ENCODE peak calls at places on chromosomes 16 and 17, in eight cellular contexts. One of them, this sample, is unnamed.

GRCh38 chr17:67491009-67491677 is 114.1 kb downstream of the PITPNC1 start:
- DNase-seq in CD8-positive, alpha-beta T cell: no peak
- DNase-seq in mesendoderm: no peak
- DNase-seq in AG04450: peak; percentile 93
- DNase-seq in aorta: peak; percentile 91
- DNase-seq in lower lobe of right lung: peak; percentile 87
- DNase-seq in mammary epithelial cell: peak; percentile 33
- DNase-seq in naive thymus-derived CD4-positive, alpha-beta T cell: no peak
- DNase-seq in this sample: no peak

GRCh38 chr17:48610282-48611211 is at the start of gene HOXB7:
- DNase-seq in CD8-positive, alpha-beta T cell: no peak
- DNase-seq in mesendoderm: no peak
- DNase-seq in AG04450: no peak
- DNase-seq in aorta: peak; percentile 92
- DNase-seq in lower lobe of right lung: peak; percentile 67
- DNase-seq in mammary epithelial cell: no peak
- DNase-seq in naive thymus-derived CD4-positive, alpha-beta T cell: peak; percentile 73
- DNase-seq in this sample: peak; percentile 68

GRCh38 chr16:49918257-49918656 is 62.3 kb upstream of the ZNF423 start:
- DNase-seq in CD8-positive, alpha-beta T cell: no peak
- DNase-seq in mesendoderm: peak; percentile 34
- DNase-seq in AG04450: no peak
- DNase-seq in aorta: no peak
- DNase-seq in lower lobe of right lung: no peak
- DNase-seq in mammary epithelial cell: no peak
- DNase-seq in naive thymus-derived CD4-positive, alpha-beta T cell: no peak
- DNase-seq in this sample: no peak

GRCh38 chr16:50680907-50681885 is at the start of gene SNX20:
- DNase-seq in CD8-positive, alpha-beta T cell: peak; percentile 64
- DNase-seq in mesendoderm: no peak
- DNase-seq in AG04450: no peak
- DNase-seq in aorta: peak; percentile 74
- DNase-seq in lower lobe of right lung: peak; percentile 76
- DNase-seq in mammary epithelial cell: no peak
- DNase-seq in naive thymus-derived CD4-positive, alpha-beta T cell: peak; percentile 40
- DNase-seq in this sample: peak; percentile 55

GRCh38 chr16:80023865-80024264 is 423.3 kb upstream of the MAF start:
- DNase-seq in CD8-positive, alpha-beta T cell: no peak
- DNase-seq in mesendoderm: no peak
- DNase-seq in AG04450: no peak
- DNase-seq in aorta: no peak
- DNase-seq in lower lobe of right lung: no peak
- DNase-seq in mammary epithelial cell: no peak
- DNase-seq in naive thymus-derived CD4-positive, alpha-beta T cell: no peak
- DNase-seq in this sample: no peak

GRCh38 chr17:75316253-75316652 is 27.0 kb upstream of the SLC25A19 start:
- DNase-seq in CD8-positive, alpha-beta T cell: no peak
- DNase-seq in mesendoderm: no peak
- DNase-seq in AG04450: no peak
- DNase-seq in aorta: no peak
- DNase-seq in lower lobe of right lung: no peak
- DNase-seq in mammary epithelial cell: no peak
- DNase-seq in naive thymus-derived CD4-positive, alpha-beta T cell: no peak
- DNase-seq in this sample: no peak

GRCh38 chr16:4212934-4213296 is 29.0 kb downstream of the SRL start:
- DNase-seq in CD8-positive, alpha-beta T cell: no peak
- DNase-seq in mesendoderm: no peak
- DNase-seq in AG04450: no peak
- DNase-seq in aorta: no peak
- DNase-seq in lower lobe of right lung: no peak
- DNase-seq in mammary epithelial cell: peak; percentile 19
- DNase-seq in naive thymus-derived CD4-positive, alpha-beta T cell: no peak
- DNase-seq in this sample: no peak

GRCh38 chr17:10192500-10192899 is 5.9 kb downstream of the GAS7 start:
- DNase-seq in CD8-positive, alpha-beta T cell: no peak
- DNase-seq in mesendoderm: no peak
- DNase-seq in AG04450: no peak
- DNase-seq in aorta: no peak
- DNase-seq in lower lobe of right lung: no peak
- DNase-seq in mammary epithelial cell: no peak
- DNase-seq in naive thymus-derived CD4-positive, alpha-beta T cell: no peak
- DNase-seq in this sample: no peak

GRCh38 chr16:56341656-56342397 is 83.5 kb downstream of the AMFR start:
- DNase-seq in CD8-positive, alpha-beta T cell: no peak
- DNase-seq in mesendoderm: no peak
- DNase-seq in AG04450: no peak
- DNase-seq in aorta: no peak
- DNase-seq in lower lobe of right lung: no peak
- DNase-seq in mammary epithelial cell: no peak
- DNase-seq in naive thymus-derived CD4-positive, alpha-beta T cell: no peak
- DNase-seq in this sample: no peak

GRCh38 chr17:46952115-46952514 is 26.9 kb downstream of the RPRML start:
- DNase-seq in CD8-positive, alpha-beta T cell: no peak
- DNase-seq in mesendoderm: no peak
- DNase-seq in AG04450: no peak
- DNase-seq in aorta: no peak
- DNase-seq in lower lobe of right lung: no peak
- DNase-seq in mammary epithelial cell: no peak
- DNase-seq in naive thymus-derived CD4-positive, alpha-beta T cell: no peak
- DNase-seq in this sample: no peak

GRCh38 chr16:27334192-27334764 is 20.5 kb downstream of the IL4R start:
- DNase-seq in CD8-positive, alpha-beta T cell: no peak
- DNase-seq in mesendoderm: no peak
- DNase-seq in AG04450: no peak
- DNase-seq in aorta: no peak
- DNase-seq in lower lobe of right lung: no peak
- DNase-seq in mammary epithelial cell: no peak
- DNase-seq in naive thymus-derived CD4-positive, alpha-beta T cell: no peak
- DNase-seq in this sample: no peak

GRCh38 chr17:38669520-38669919 is 5.2 kb downstream of the EPOP start:
- DNase-seq in CD8-positive, alpha-beta T cell: no peak
- DNase-seq in mesendoderm: no peak
- DNase-seq in AG04450: no peak
- DNase-seq in aorta: no peak
- DNase-seq in lower lobe of right lung: no peak
- DNase-seq in mammary epithelial cell: no peak
- DNase-seq in naive thymus-derived CD4-positive, alpha-beta T cell: no peak
- DNase-seq in this sample: no peak

GRCh38 chr16:1846416-1846815 is 19.4 kb downstream of the FAHD1 start:
- DNase-seq in CD8-positive, alpha-beta T cell: no peak
- DNase-seq in mesendoderm: no peak
- DNase-seq in AG04450: no peak
- DNase-seq in aorta: no peak
- DNase-seq in lower lobe of right lung: no peak
- DNase-seq in mammary epithelial cell: no peak
- DNase-seq in naive thymus-derived CD4-positive, alpha-beta T cell: no peak
- DNase-seq in this sample: no peak

GRCh38 chr17:72613411-72614292 is 478.8 kb downstream of the SLC39A11 start:
- DNase-seq in CD8-positive, alpha-beta T cell: no peak
- DNase-seq in mesendoderm: no peak
- DNase-seq in AG04450: no peak
- DNase-seq in aorta: no peak
- DNase-seq in lower lobe of right lung: no peak
- DNase-seq in mammary epithelial cell: peak; percentile 90
- DNase-seq in naive thymus-derived CD4-positive, alpha-beta T cell: no peak
- DNase-seq in this sample: no peak

GRCh38 chr17:40371261-40371929 is 6.9 kb upstream of the GJD3 start:
- DNase-seq in CD8-positive, alpha-beta T cell: no peak
- DNase-seq in mesendoderm: peak; percentile 78
- DNase-seq in AG04450: no peak
- DNase-seq in aorta: no peak
- DNase-seq in lower lobe of right lung: no peak
- DNase-seq in mammary epithelial cell: no peak
- DNase-seq in naive thymus-derived CD4-positive, alpha-beta T cell: no peak
- DNase-seq in this sample: no peak

GRCh38 chr17:44082206-44082605 is 11.7 kb downstream of the G6PC3 start:
- DNase-seq in CD8-positive, alpha-beta T cell: no peak
- DNase-seq in mesendoderm: no peak
- DNase-seq in AG04450: no peak
- DNase-seq in aorta: peak; percentile 18
- DNase-seq in lower lobe of right lung: peak; percentile 24
- DNase-seq in mammary epithelial cell: no peak
- DNase-seq in naive thymus-derived CD4-positive, alpha-beta T cell: no peak
- DNase-seq in this sample: no peak

DNA sequence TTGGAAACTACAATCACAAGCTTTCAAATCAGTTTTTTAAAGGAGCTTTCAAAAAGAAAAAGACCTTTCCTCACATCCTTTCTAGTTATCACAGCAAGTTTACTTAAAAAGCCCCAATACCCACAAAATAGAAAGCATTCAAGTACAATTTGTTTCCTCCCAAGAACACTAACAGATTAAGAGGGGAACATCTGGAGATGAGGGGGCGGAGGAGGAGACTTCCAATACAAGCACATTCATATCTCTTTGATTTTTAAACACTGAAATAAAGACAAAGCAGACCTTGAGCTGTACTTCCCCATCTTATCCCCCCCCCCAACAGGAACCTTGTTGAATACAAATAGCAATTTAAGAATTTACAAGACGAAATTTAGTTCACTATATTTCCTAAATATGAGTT is 2.0 kb downstream of the YWHAE start:
- DNase-seq in CD8-positive, alpha-beta T cell: no peak
- DNase-seq in mesendoderm: no peak
- DNase-seq in AG04450: no peak
- DNase-seq in aorta: no peak
- DNase-seq in lower lobe of right lung: no peak
- DNase-seq in mammary epithelial cell: no peak
- DNase-seq in naive thymus-derived CD4-positive, alpha-beta T cell: no peak
- DNase-seq in this sample: no peak
- H3K27ac ChIP-seq in CD8-positive, alpha-beta T cell: no peak overlapping the region
- H3K27ac ChIP-seq in mesendoderm: no peak overlapping the region
- H3K27ac ChIP-seq in AG04450: no peak overlapping the region
- H3K27ac ChIP-seq in aorta: no peak overlapping the region
- H3K27ac ChIP-seq in lower lobe of right lung: no peak overlapping the region
- H3K27ac ChIP-seq in mammary epithelial cell: peak overlapping the region; percentile 96
- H3K27ac ChIP-seq in naive thymus-derived CD4-positive, alpha-beta T cell: peak overlapping the region; percentile 98
- H3K27ac ChIP-seq in this sample: peak overlapping the region; percentile 18

GRCh38 chr17:57876866-57877237 is 27.0 kb upstream of the MRPS23 start:
- DNase-seq in CD8-positive, alpha-beta T cell: no peak
- DNase-seq in mesendoderm: no peak
- DNase-seq in AG04450: no peak
- DNase-seq in aorta: no peak
- DNase-seq in lower lobe of right lung: no peak
- DNase-seq in mammary epithelial cell: no peak
- DNase-seq in naive thymus-derived CD4-positive, alpha-beta T cell: no peak
- DNase-seq in this sample: no peak
- H3K27ac ChIP-seq in CD8-positive, alpha-beta T cell: no peak overlapping the region
- H3K27ac ChIP-seq in mesendoderm: peak overlapping the region; percentile 98
- H3K27ac ChIP-seq in AG04450: peak overlapping the region; percentile 100
- H3K27ac ChIP-seq in aorta: no peak overlapping the region
- H3K27ac ChIP-seq in lower lobe of right lung: peak overlapping the region; percentile 2
- H3K27ac ChIP-seq in mammary epithelial cell: no peak overlapping the region
- H3K27ac ChIP-seq in naive thymus-derived CD4-positive, alpha-beta T cell: no peak overlapping the region
- H3K27ac ChIP-seq in this sample: no peak overlapping the region

GRCh38 chr17:17781591-17782424 is 55.0 kb downstream of the SREBF1 start:
- DNase-seq in CD8-positive, alpha-beta T cell: no peak
- DNase-seq in mesendoderm: peak; percentile 77
- DNase-seq in AG04450: no peak
- DNase-seq in aorta: peak; percentile 85
- DNase-seq in lower lobe of right lung: no peak
- DNase-seq in mammary epithelial cell: no peak
- DNase-seq in naive thymus-derived CD4-positive, alpha-beta T cell: peak; percentile 39
- DNase-seq in this sample: peak; percentile 17
- H3K27ac ChIP-seq in CD8-positive, alpha-beta T cell: no peak overlapping the region
- H3K27ac ChIP-seq in mesendoderm: peak overlapping the region; percentile 55
- H3K27ac ChIP-seq in AG04450: peak overlapping the region; percentile 39
- H3K27ac ChIP-seq in aorta: peak overlapping the region; percentile 39
- H3K27ac ChIP-seq in lower lobe of right lung: peak overlapping the region; percentile 34
- H3K27ac ChIP-seq in mammary epithelial cell: no peak overlapping the region
- H3K27ac ChIP-seq in naive thymus-derived CD4-positive, alpha-beta T cell: peak overlapping the region; percentile 29
- H3K27ac ChIP-seq in this sample: no peak overlapping the region

GRCh38 chr16:88922114-88922825 is 54.7 kb downstream of the CBFA2T3 start:
- DNase-seq in CD8-positive, alpha-beta T cell: no peak
- DNase-seq in mesendoderm: peak; percentile 19
- DNase-seq in AG04450: peak; percentile 20
- DNase-seq in aorta: peak; percentile 89
- DNase-seq in lower lobe of right lung: peak; percentile 78
- DNase-seq in mammary epithelial cell: peak; percentile 28
- DNase-seq in naive thymus-derived CD4-positive, alpha-beta T cell: no peak
- DNase-seq in this sample: no peak
- H3K27ac ChIP-seq in CD8-positive, alpha-beta T cell: no peak overlapping the region
- H3K27ac ChIP-seq in mesendoderm: no peak overlapping the region
- H3K27ac ChIP-seq in AG04450: no peak overlapping the region
- H3K27ac ChIP-seq in aorta: no peak overlapping the region
- H3K27ac ChIP-seq in lower lobe of right lung: peak overlapping the region; percentile 77
- H3K27ac ChIP-seq in mammary epithelial cell: no peak overlapping the region
- H3K27ac ChIP-seq in naive thymus-derived CD4-positive, alpha-beta T cell: no peak overlapping the region
- H3K27ac ChIP-seq in this sample: no peak overlapping the region

DNA sequence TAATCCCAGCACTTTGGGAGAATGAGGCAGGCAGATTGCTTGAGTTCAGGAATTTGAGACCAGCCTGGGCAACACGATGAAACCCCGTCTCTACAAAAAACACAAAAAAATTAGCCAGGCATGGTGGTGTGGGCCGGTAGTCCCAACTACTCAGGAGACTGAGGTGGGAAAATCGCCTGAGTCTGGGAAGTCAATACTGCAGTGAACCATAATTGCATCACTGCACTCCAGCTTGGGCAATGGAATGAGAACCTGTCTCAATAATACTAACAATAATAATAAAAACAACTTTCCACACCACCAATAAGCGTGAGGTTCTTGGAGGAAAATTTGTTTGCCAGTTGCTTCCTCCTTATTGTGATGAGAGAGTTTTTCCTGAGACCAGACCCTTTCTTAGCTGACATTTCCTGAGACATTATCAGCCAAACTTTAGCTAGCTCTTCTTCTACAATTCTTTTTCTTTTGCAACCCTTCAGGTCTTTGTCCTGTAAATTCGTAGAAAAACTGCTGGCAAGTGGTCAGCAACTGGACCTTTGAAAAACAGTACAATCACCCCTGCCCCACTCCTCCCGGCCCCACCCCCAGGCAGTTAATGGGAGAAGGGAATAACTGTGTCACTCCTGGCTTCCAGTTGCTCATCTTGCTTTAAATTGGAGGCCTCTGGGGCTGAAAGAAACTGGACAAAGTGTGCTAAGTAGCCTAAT is 3.5 kb upstream of the EZH1 start:
- DNase-seq in CD8-positive, alpha-beta T cell: no peak
- DNase-seq in mesendoderm: no peak
- DNase-seq in AG04450: no peak
- DNase-seq in aorta: no peak
- DNase-seq in lower lobe of right lung: no peak
- DNase-seq in mammary epithelial cell: no peak
- DNase-seq in naive thymus-derived CD4-positive, alpha-beta T cell: no peak
- DNase-seq in this sample: no peak
- H3K27ac ChIP-seq in CD8-positive, alpha-beta T cell: no peak overlapping the region
- H3K27ac ChIP-seq in mesendoderm: no peak overlapping the region
- H3K27ac ChIP-seq in AG04450: no peak overlapping the region
- H3K27ac ChIP-seq in aorta: no peak overlapping the region
- H3K27ac ChIP-seq in lower lobe of right lung: peak overlapping the region; percentile 42
- H3K27ac ChIP-seq in mammary epithelial cell: no peak overlapping the region
- H3K27ac ChIP-seq in naive thymus-derived CD4-positive, alpha-beta T cell: no peak overlapping the region
- H3K27ac ChIP-seq in this sample: no peak overlapping the region

DNA sequence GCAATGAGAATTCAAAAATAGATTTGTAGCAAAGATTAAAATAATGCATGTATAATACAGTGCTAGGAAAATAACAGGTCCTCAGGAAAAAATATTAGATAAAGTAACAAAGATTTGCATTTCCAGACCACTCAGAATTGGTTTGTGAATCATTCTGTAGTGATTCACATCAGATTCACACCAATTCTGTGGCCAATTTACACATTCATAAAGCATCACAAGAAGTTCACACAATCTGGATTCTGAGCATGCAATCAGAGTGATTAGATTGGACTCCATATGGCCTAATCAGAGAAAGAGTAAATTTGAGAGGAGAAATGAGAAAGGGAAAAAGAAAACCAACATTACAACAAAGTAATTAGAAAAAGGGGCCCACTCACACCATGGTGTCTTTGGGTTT is 36.0 kb upstream of the SLC47A1 start:
- DNase-seq in CD8-positive, alpha-beta T cell: no peak
- DNase-seq in mesendoderm: no peak
- DNase-seq in AG04450: no peak
- DNase-seq in aorta: no peak
- DNase-seq in lower lobe of right lung: no peak
- DNase-seq in mammary epithelial cell: no peak
- DNase-seq in naive thymus-derived CD4-positive, alpha-beta T cell: no peak
- DNase-seq in this sample: no peak
- H3K27ac ChIP-seq in CD8-positive, alpha-beta T cell: no peak overlapping the region
- H3K27ac ChIP-seq in mesendoderm: no peak overlapping the region
- H3K27ac ChIP-seq in AG04450: no peak overlapping the region
- H3K27ac ChIP-seq in aorta: no peak overlapping the region
- H3K27ac ChIP-seq in lower lobe of right lung: no peak overlapping the region
- H3K27ac ChIP-seq in mammary epithelial cell: no peak overlapping the region
- H3K27ac ChIP-seq in naive thymus-derived CD4-positive, alpha-beta T cell: no peak overlapping the region
- H3K27ac ChIP-seq in this sample: no peak overlapping the region